ENCODE peak calls at places on chromosomes 1 and 21, in five cellular contexts. One of them, this sample, is unnamed.

GRCh38 chr1:71047635-71048607 is at the start of gene PTGER3:
- DNase-seq in HT-29: no peak
- DNase-seq in mucosa of descending colon: peak; percentile 79
- DNase-seq in activated CD4-positive, CD25-positive, alpha-beta regulatory T cell: no peak
- DNase-seq in activated effector memory CD4-positive, alpha-beta T cell treated with anti-CD3 and anti-CD28 coated beads, Interleukin-2, amount 50 U/mL, for 16 hours: peak; percentile 81
- DNase-seq in this sample: peak; percentile 88

GRCh38 chr1:206575894-206576737 is 36.1 kb downstream of the EIF2D start:
- DNase-seq in activated CD4-positive, CD25-positive, alpha-beta regulatory T cell: no peak
- DNase-seq in activated effector memory CD4-positive, alpha-beta T cell treated with anti-CD3 and anti-CD28 coated beads, Interleukin-2, amount 50 U/mL, for 16 hours: no peak
- DNase-seq in HT-29: no peak
- DNase-seq in mucosa of descending colon: no peak
- DNase-seq in this sample: no peak

GRCh38 chr21:32393677-32394001 is 827 bp upstream of the URB1 start:
- DNase-seq in HT-29: no peak
- DNase-seq in activated effector memory CD4-positive, alpha-beta T cell treated with anti-CD3 and anti-CD28 coated beads, Interleukin-2, amount 50 U/mL, for 16 hours: no peak
- DNase-seq in activated CD4-positive, CD25-positive, alpha-beta regulatory T cell: no peak
- DNase-seq in mucosa of descending colon: no peak
- DNase-seq in this sample: no peak

GRCh38 chr1:24294757-24295371 is 24.3 kb upstream of the GRHL3 start:
- DNase-seq in mucosa of descending colon: peak; percentile 37
- DNase-seq in activated CD4-positive, CD25-positive, alpha-beta regulatory T cell: no peak
- DNase-seq in HT-29: peak; percentile 93
- DNase-seq in activated effector memory CD4-positive, alpha-beta T cell treated with anti-CD3 and anti-CD28 coated beads, Interleukin-2, amount 50 U/mL, for 16 hours: no peak
- DNase-seq in this sample: peak; percentile 40

GRCh38 chr1:170545476-170545875 is 13.5 kb downstream of the GORAB start:
- DNase-seq in HT-29: no peak
- DNase-seq in activated CD4-positive, CD25-positive, alpha-beta regulatory T cell: no peak
- DNase-seq in mucosa of descending colon: no peak
- DNase-seq in activated effector memory CD4-positive, alpha-beta T cell treated with anti-CD3 and anti-CD28 coated beads, Interleukin-2, amount 50 U/mL, for 16 hours: no peak
- DNase-seq in this sample: no peak

GRCh38 chr1:203577874-203578464 is 48.7 kb upstream of the ATP2B4 start:
- DNase-seq in mucosa of descending colon: no peak
- DNase-seq in activated CD4-positive, CD25-positive, alpha-beta regulatory T cell: no peak
- DNase-seq in activated effector memory CD4-positive, alpha-beta T cell treated with anti-CD3 and anti-CD28 coated beads, Interleukin-2, amount 50 U/mL, for 16 hours: no peak
- DNase-seq in HT-29: no peak
- DNase-seq in this sample: no peak

GRCh38 chr1:33860671-33861070 is 3.2 kb upstream of the HMGB4 start:
- DNase-seq in HT-29: no peak
- DNase-seq in mucosa of descending colon: no peak
- DNase-seq in activated CD4-positive, CD25-positive, alpha-beta regulatory T cell: no peak
- DNase-seq in activated effector memory CD4-positive, alpha-beta T cell treated with anti-CD3 and anti-CD28 coated beads, Interleukin-2, amount 50 U/mL, for 16 hours: no peak
- DNase-seq in this sample: no peak

GRCh38 chr1:1947493-1947892 is 28.4 kb upstream of the TMEM52 start:
- DNase-seq in activated CD4-positive, CD25-positive, alpha-beta regulatory T cell: no peak
- DNase-seq in mucosa of descending colon: no peak
- DNase-seq in HT-29: no peak
- DNase-seq in activated effector memory CD4-positive, alpha-beta T cell treated with anti-CD3 and anti-CD28 coated beads, Interleukin-2, amount 50 U/mL, for 16 hours: no peak
- DNase-seq in this sample: peak; percentile 69

GRCh38 chr1:98839840-98840239 is 164.8 kb downstream of the PLPPR5 start:
- DNase-seq in HT-29: no peak
- DNase-seq in mucosa of descending colon: no peak
- DNase-seq in activated effector memory CD4-positive, alpha-beta T cell treated with anti-CD3 and anti-CD28 coated beads, Interleukin-2, amount 50 U/mL, for 16 hours: no peak
- DNase-seq in activated CD4-positive, CD25-positive, alpha-beta regulatory T cell: no peak
- DNase-seq in this sample: no peak

GRCh38 chr1:89047734-89048133 is 17.3 kb downstream of the GBP1 start:
- DNase-seq in HT-29: no peak
- DNase-seq in activated effector memory CD4-positive, alpha-beta T cell treated with anti-CD3 and anti-CD28 coated beads, Interleukin-2, amount 50 U/mL, for 16 hours: no peak
- DNase-seq in mucosa of descending colon: no peak
- DNase-seq in activated CD4-positive, CD25-positive, alpha-beta regulatory T cell: no peak
- DNase-seq in this sample: no peak

GRCh38 chr1:214076341-214077035 is 88.7 kb downstream of the PROX1 start:
- DNase-seq in mucosa of descending colon: no peak
- DNase-seq in activated CD4-positive, CD25-positive, alpha-beta regulatory T cell: no peak
- DNase-seq in activated effector memory CD4-positive, alpha-beta T cell treated with anti-CD3 and anti-CD28 coated beads, Interleukin-2, amount 50 U/mL, for 16 hours: no peak
- DNase-seq in HT-29: no peak
- DNase-seq in this sample: peak; percentile 78

GRCh38 chr1:92958203-92958970 is 2.9 kb downstream of the DIPK1A start:
- DNase-seq in activated CD4-positive, CD25-positive, alpha-beta regulatory T cell: no peak
- DNase-seq in mucosa of descending colon: no peak
- DNase-seq in HT-29: no peak
- DNase-seq in activated effector memory CD4-positive, alpha-beta T cell treated with anti-CD3 and anti-CD28 coated beads, Interleukin-2, amount 50 U/mL, for 16 hours: no peak
- DNase-seq in this sample: no peak

GRCh38 chr1:89069955-89070354 is 4.9 kb upstream of the GBP1 start:
- DNase-seq in activated effector memory CD4-positive, alpha-beta T cell treated with anti-CD3 and anti-CD28 coated beads, Interleukin-2, amount 50 U/mL, for 16 hours: no peak
- DNase-seq in mucosa of descending colon: no peak
- DNase-seq in activated CD4-positive, CD25-positive, alpha-beta regulatory T cell: no peak
- DNase-seq in HT-29: no peak
- DNase-seq in this sample: no peak

GRCh38 chr21:15732290-15732995 is 2.7 kb downstream of the USP25 start:
- DNase-seq in mucosa of descending colon: peak; percentile 36
- DNase-seq in activated effector memory CD4-positive, alpha-beta T cell treated with anti-CD3 and anti-CD28 coated beads, Interleukin-2, amount 50 U/mL, for 16 hours: no peak
- DNase-seq in activated CD4-positive, CD25-positive, alpha-beta regulatory T cell: no peak
- DNase-seq in HT-29: peak; percentile 65
- DNase-seq in this sample: no peak

GRCh38 chr1:34898220-34898820 is 31.1 kb downstream of the DLGAP3 start:
- DNase-seq in activated effector memory CD4-positive, alpha-beta T cell treated with anti-CD3 and anti-CD28 coated beads, Interleukin-2, amount 50 U/mL, for 16 hours: no peak
- DNase-seq in HT-29: no peak
- DNase-seq in activated CD4-positive, CD25-positive, alpha-beta regulatory T cell: no peak
- DNase-seq in mucosa of descending colon: no peak
- DNase-seq in this sample: no peak

GRCh38 chr1:11906870-11907269 is 19.4 kb downstream of the KIAA2013 start:
- DNase-seq in activated effector memory CD4-positive, alpha-beta T cell treated with anti-CD3 and anti-CD28 coated beads, Interleukin-2, amount 50 U/mL, for 16 hours: no peak
- DNase-seq in activated CD4-positive, CD25-positive, alpha-beta regulatory T cell: no peak
- DNase-seq in mucosa of descending colon: no peak
- DNase-seq in HT-29: no peak
- DNase-seq in this sample: no peak

GRCh38 chr1:149932474-149932873 is 4.2 kb downstream of the MTMR11 start:
- DNase-seq in HT-29: no peak
- DNase-seq in activated effector memory CD4-positive, alpha-beta T cell treated with anti-CD3 and anti-CD28 coated beads, Interleukin-2, amount 50 U/mL, for 16 hours: peak; percentile 19
- DNase-seq in activated CD4-positive, CD25-positive, alpha-beta regulatory T cell: no peak
- DNase-seq in mucosa of descending colon: peak; percentile 58
- DNase-seq in this sample: no peak

GRCh38 chr1:231571904-231572303 is 43.4 kb downstream of the TSNAX start:
- DNase-seq in HT-29: no peak
- DNase-seq in mucosa of descending colon: no peak
- DNase-seq in activated CD4-positive, CD25-positive, alpha-beta regulatory T cell: no peak
- DNase-seq in activated effector memory CD4-positive, alpha-beta T cell treated with anti-CD3 and anti-CD28 coated beads, Interleukin-2, amount 50 U/mL, for 16 hours: no peak
- DNase-seq in this sample: no peak

GRCh38 chr1:111570781-111571181 is 48.8 kb upstream of the RAP1A start:
- DNase-seq in mucosa of descending colon: peak; percentile 42
- DNase-seq in activated effector memory CD4-positive, alpha-beta T cell treated with anti-CD3 and anti-CD28 coated beads, Interleukin-2, amount 50 U/mL, for 16 hours: peak; percentile 71
- DNase-seq in HT-29: peak; percentile 38
- DNase-seq in activated CD4-positive, CD25-positive, alpha-beta regulatory T cell: peak; percentile 5
- DNase-seq in this sample: no peak

GRCh38 chr1:29802181-29803068 is 566.1 kb downstream of the PTPRU start:
- DNase-seq in activated CD4-positive, CD25-positive, alpha-beta regulatory T cell: no peak
- DNase-seq in activated effector memory CD4-positive, alpha-beta T cell treated with anti-CD3 and anti-CD28 coated beads, Interleukin-2, amount 50 U/mL, for 16 hours: peak; percentile 42
- DNase-seq in mucosa of descending colon: no peak
- DNase-seq in HT-29: no peak
- DNase-seq in this sample: peak; percentile 15

GRCh38 chr1:66291047-66291864 is 242.7 kb upstream of the SGIP1 start:
- DNase-seq in HT-29: no peak
- DNase-seq in activated CD4-positive, CD25-positive, alpha-beta regulatory T cell: no peak
- DNase-seq in activated effector memory CD4-positive, alpha-beta T cell treated with anti-CD3 and anti-CD28 coated beads, Interleukin-2, amount 50 U/mL, for 16 hours: no peak
- DNase-seq in mucosa of descending colon: no peak
- DNase-seq in this sample: no peak

GRCh38 chr1:46394108-46394871 is at the start of gene FAAH:
- DNase-seq in HT-29: peak; percentile 73
- DNase-seq in activated effector memory CD4-positive, alpha-beta T cell treated with anti-CD3 and anti-CD28 coated beads, Interleukin-2, amount 50 U/mL, for 16 hours: peak; percentile 73
- DNase-seq in activated CD4-positive, CD25-positive, alpha-beta regulatory T cell: no peak
- DNase-seq in mucosa of descending colon: peak; percentile 88
- DNase-seq in this sample: peak; percentile 80

GRCh38 chr1:55670331-55671082 is 455.3 kb upstream of the USP24 start:
- DNase-seq in HT-29: no peak
- DNase-seq in activated CD4-positive, CD25-positive, alpha-beta regulatory T cell: no peak
- DNase-seq in activated effector memory CD4-positive, alpha-beta T cell treated with anti-CD3 and anti-CD28 coated beads, Interleukin-2, amount 50 U/mL, for 16 hours: no peak
- DNase-seq in mucosa of descending colon: no peak
- DNase-seq in this sample: no peak

GRCh38 chr1:20320734-20321133 is 30.1 kb downstream of the VWA5B1 start:
- DNase-seq in activated effector memory CD4-positive, alpha-beta T cell treated with anti-CD3 and anti-CD28 coated beads, Interleukin-2, amount 50 U/mL, for 16 hours: no peak
- DNase-seq in mucosa of descending colon: no peak
- DNase-seq in activated CD4-positive, CD25-positive, alpha-beta regulatory T cell: no peak
- DNase-seq in HT-29: no peak
- DNase-seq in this sample: no peak

GRCh38 chr1:31182352-31182751 is 57.3 kb downstream of the NKAIN1 start:
- DNase-seq in mucosa of descending colon: peak; percentile 75
- DNase-seq in activated effector memory CD4-positive, alpha-beta T cell treated with anti-CD3 and anti-CD28 coated beads, Interleukin-2, amount 50 U/mL, for 16 hours: peak; percentile 83
- DNase-seq in HT-29: peak; percentile 74
- DNase-seq in activated CD4-positive, CD25-positive, alpha-beta regulatory T cell: peak; percentile 13
- DNase-seq in this sample: peak; percentile 56

GRCh38 chr1:163174524-163175437 is 27.9 kb downstream of the RGS5 start:
- DNase-seq in activated effector memory CD4-positive, alpha-beta T cell treated with anti-CD3 and anti-CD28 coated beads, Interleukin-2, amount 50 U/mL, for 16 hours: peak; percentile 66
- DNase-seq in activated CD4-positive, CD25-positive, alpha-beta regulatory T cell: no peak
- DNase-seq in mucosa of descending colon: peak; percentile 72
- DNase-seq in HT-29: peak; percentile 47
- DNase-seq in this sample: peak; percentile 66

GRCh38 chr1:159991513-159991912 is 37.5 kb upstream of the SLAMF9 start:
- DNase-seq in HT-29: peak; percentile 3
- DNase-seq in activated effector memory CD4-positive, alpha-beta T cell treated with anti-CD3 and anti-CD28 coated beads, Interleukin-2, amount 50 U/mL, for 16 hours: no peak
- DNase-seq in activated CD4-positive, CD25-positive, alpha-beta regulatory T cell: no peak
- DNase-seq in mucosa of descending colon: no peak
- DNase-seq in this sample: peak; percentile 30

GRCh38 chr1:39450956-39451601 is 40.4 kb upstream of the BMP8A start:
- DNase-seq in HT-29: no peak
- DNase-seq in activated CD4-positive, CD25-positive, alpha-beta regulatory T cell: no peak
- DNase-seq in mucosa of descending colon: no peak
- DNase-seq in activated effector memory CD4-positive, alpha-beta T cell treated with anti-CD3 and anti-CD28 coated beads, Interleukin-2, amount 50 U/mL, for 16 hours: no peak
- DNase-seq in this sample: no peak

GRCh38 chr1:154404984-154405761 is at the start of gene IL6R:
- DNase-seq in activated effector memory CD4-positive, alpha-beta T cell treated with anti-CD3 and anti-CD28 coated beads, Interleukin-2, amount 50 U/mL, for 16 hours: peak; percentile 91
- DNase-seq in activated CD4-positive, CD25-positive, alpha-beta regulatory T cell: peak; percentile 68
- DNase-seq in mucosa of descending colon: peak; percentile 89
- DNase-seq in HT-29: peak; percentile 91
- DNase-seq in this sample: peak; percentile 91

GRCh38 chr1:48470506-48470905 is 1.5 kb downstream of the SPATA6 start:
- DNase-seq in activated CD4-positive, CD25-positive, alpha-beta regulatory T cell: no peak
- DNase-seq in HT-29: no peak
- DNase-seq in mucosa of descending colon: peak; percentile 42
- DNase-seq in activated effector memory CD4-positive, alpha-beta T cell treated with anti-CD3 and anti-CD28 coated beads, Interleukin-2, amount 50 U/mL, for 16 hours: no peak
- DNase-seq in this sample: peak; percentile 57

GRCh38 chr21:42666023-42666747 is 12.8 kb downstream of the PDE9A start:
- DNase-seq in activated CD4-positive, CD25-positive, alpha-beta regulatory T cell: no peak
- DNase-seq in mucosa of descending colon: peak; percentile 40
- DNase-seq in HT-29: no peak
- DNase-seq in activated effector memory CD4-positive, alpha-beta T cell treated with anti-CD3 and anti-CD28 coated beads, Interleukin-2, amount 50 U/mL, for 16 hours: peak; percentile 75
- DNase-seq in this sample: no peak

GRCh38 chr1:88462481-88463261 is 221.4 kb upstream of the PKN2 start:
- DNase-seq in activated effector memory CD4-positive, alpha-beta T cell treated with anti-CD3 and anti-CD28 coated beads, Interleukin-2, amount 50 U/mL, for 16 hours: no peak
- DNase-seq in activated CD4-positive, CD25-positive, alpha-beta regulatory T cell: no peak
- DNase-seq in mucosa of descending colon: peak; percentile 9
- DNase-seq in HT-29: no peak
- DNase-seq in this sample: no peak

GRCh38 chr21:29989634-29990234 is 49.9 kb upstream of the GRIK1 start:
- DNase-seq in mucosa of descending colon: no peak
- DNase-seq in activated CD4-positive, CD25-positive, alpha-beta regulatory T cell: no peak
- DNase-seq in activated effector memory CD4-positive, alpha-beta T cell treated with anti-CD3 and anti-CD28 coated beads, Interleukin-2, amount 50 U/mL, for 16 hours: no peak
- DNase-seq in HT-29: no peak
- DNase-seq in this sample: no peak

GRCh38 chr1:30745156-30745833 is 12.3 kb downstream of the LAPTM5 start:
- DNase-seq in mucosa of descending colon: no peak
- DNase-seq in HT-29: no peak
- DNase-seq in activated CD4-positive, CD25-positive, alpha-beta regulatory T cell: no peak
- DNase-seq in activated effector memory CD4-positive, alpha-beta T cell treated with anti-CD3 and anti-CD28 coated beads, Interleukin-2, amount 50 U/mL, for 16 hours: no peak
- DNase-seq in this sample: no peak

GRCh38 chr21:46324390-46325072 is 575 bp downstream of the PCNT start:
- DNase-seq in activated CD4-positive, CD25-positive, alpha-beta regulatory T cell: peak; percentile 89
- DNase-seq in HT-29: peak; percentile 70
- DNase-seq in activated effector memory CD4-positive, alpha-beta T cell treated with anti-CD3 and anti-CD28 coated beads, Interleukin-2, amount 50 U/mL, for 16 hours: peak; percentile 96
- DNase-seq in mucosa of descending colon: peak; percentile 91
- DNase-seq in this sample: peak; percentile 90

GRCh38 chr1:24329797-24330543 is 10.8 kb downstream of the GRHL3 start:
- DNase-seq in HT-29: no peak
- DNase-seq in activated effector memory CD4-positive, alpha-beta T cell treated with anti-CD3 and anti-CD28 coated beads, Interleukin-2, amount 50 U/mL, for 16 hours: no peak
- DNase-seq in activated CD4-positive, CD25-positive, alpha-beta regulatory T cell: no peak
- DNase-seq in mucosa of descending colon: no peak
- DNase-seq in this sample: no peak

GRCh38 chr1:32680642-32681041 is 21.9 kb downstream of the SYNC start:
- DNase-seq in HT-29: no peak
- DNase-seq in mucosa of descending colon: no peak
- DNase-seq in activated effector memory CD4-positive, alpha-beta T cell treated with anti-CD3 and anti-CD28 coated beads, Interleukin-2, amount 50 U/mL, for 16 hours: no peak
- DNase-seq in activated CD4-positive, CD25-positive, alpha-beta regulatory T cell: no peak
- DNase-seq in this sample: no peak

This sample was measured in stomach.